ENCODE peak calls at places on chromosome 14, in four cellular contexts. Y is body of pancreas, C is NCI-H187 treated with DMSO at 0.1 percent for 48 hours, P is GM03348. V is an unnamed sample.

GRCh38 chr14:75960219-75960618 is 21.6 kb downstream of the TGFB3 start:
- DNase-seq in Y (no peak), C (no peak), P (no peak), V (no peak)

GRCh38 chr14:54169254-54169924 is 212.8 kb upstream of the BMP4 start:
- DNase-seq in P (no peak), C (no peak), Y (no peak), V (no peak)

GRCh38 chr14:23306412-23307145 is at the start of gene BCL2L2:
- DNase-seq in Y (peak), C (peak), P (peak), V (peak)

GRCh38 chr14:30283822-30284446 is 275.0 kb upstream of the G2E3 start:
- DNase-seq in C (no peak), Y (peak), P (peak), V (no peak)

GRCh38 chr14:22152901-22153300 is 436.1 kb downstream of the DAD1 start:
- DNase-seq in C (no peak), P (no peak), Y (no peak), V (no peak)

GRCh38 chr14:55384536-55384935 is 27.1 kb downstream of the ATG14 start:
- DNase-seq in C (no peak), Y (no peak), P (no peak), V (no peak)

GRCh38 chr14:105838591-105839424 is 312.4 kb downstream of the TMEM121 start:
- DNase-seq in Y (no peak), P (no peak), C (no peak), V (no peak)

GRCh38 chr14:24595046-24595808 is 14.3 kb downstream of the GZMH start:
- DNase-seq in P (no peak), Y (no peak), C (no peak), V (peak)

GRCh38 chr14:69291396-69291795 is 31.4 kb downstream of the GALNT16 start:
- DNase-seq in Y (no peak), P (no peak), C (no peak), V (no peak)

GRCh38 chr14:23660290-23661226 is 24.4 kb downstream of the DHRS2 start:
- DNase-seq in C (no peak), P (no peak), Y (no peak), V (no peak)

GRCh38 chr14:54738009-54738408 is 164.6 kb downstream of the GCH1 start:
- DNase-seq in C (no peak), Y (no peak), P (no peak), V (no peak)

GRCh38 chr14:104609666-104610065 is 5.1 kb upstream of the TMEM179 start:
- DNase-seq in P (no peak), C (no peak), Y (no peak), V (peak)

GRCh38 chr14:100522616-100523021 is 64.6 kb downstream of the BEGAIN start:
- DNase-seq in C (no peak), Y (no peak), P (peak), V (peak)

GRCh38 chr14:105091335-105092123 is 26.3 kb upstream of the GPR132 start:
- DNase-seq in Y (peak), P (peak), C (no peak), V (peak)

GRCh38 chr14:56100556-56100955 is 17.7 kb upstream of the PELI2 start:
- DNase-seq in P (peak), C (no peak), Y (no peak), V (no peak)

GRCh38 chr14:49727171-49727570 is 34.3 kb downstream of the KLHDC1 start:
- DNase-seq in C (no peak), P (no peak), Y (no peak), V (no peak)

GRCh38 chr14:43795600-43796228 is 711.4 kb downstream of the FSCB start:
- DNase-seq in C (no peak), P (no peak), Y (no peak), V (no peak)

GRCh38 chr14:101681795-101682194 is 79.7 kb upstream of the PPP2R5C start:
- DNase-seq in Y (no peak), P (no peak), C (no peak), V (no peak)